ENCODE peak calls at places on chromosomes 3 and 15, in six cellular contexts. B is body of pancreas; I is pons; N is activated T-helper 1 cell treated with Interleukin-2 at 50 U/mL for 16 hours; F is BJ; W is stimulated activated CD4-positive, alpha-beta T cell treated with anti-CD3 and anti-CD28 coated beads, TNF-alpha, amount 100 ng/mL, for 1 hour. A is an unnamed sample.

GRCh38 chr3:103127116-103127630 is 692.4 kb downstream of the ZPLD1 start:
- DNase-seq in B (no peak), I (no peak), N (no peak), F (no peak), W (no peak), A (no peak)

GRCh38 chr15:86076468-86076867 is 3.2 kb upstream of the AGBL1 start:
- DNase-seq in B (no peak), I (no peak), N (no peak), F (no peak), W (no peak), A (no peak)

GRCh38 chr3:125151916-125152315 is 60.6 kb downstream of the SLC12A8 start:
- DNase-seq in B (no peak), I (no peak), N (no peak), F (no peak), W (no peak), A (no peak)

GRCh38 chr3:193686665-193687506 is 93.9 kb downstream of the OPA1 start:
- DNase-seq in B (no peak), I (no peak), N (no peak), F (no peak), W (no peak), A (no peak)

GRCh38 chr3:49602877-49603411 is 48.7 kb downstream of the BSN start:
- DNase-seq in B (no peak), I (no peak), N (peak; percentile 42), F (no peak), W (peak; percentile 24), A (no peak)

GRCh38 chr3:158097571-158098553 is 8.4 kb downstream of the SHOX2 start:
- DNase-seq in B (peak; percentile 89), I (no peak), N (peak; percentile 40), F (no peak), W (no peak), A (peak; percentile 75)

GRCh38 chr3:134459506-134460041 is 26.2 kb downstream of the ANAPC13 start:
- DNase-seq in B (no peak), I (no peak), N (no peak), F (no peak), W (no peak), A (no peak)

GRCh38 chr15:51623386-51623938 is 891 bp upstream of the DMXL2 start:
- DNase-seq in B (no peak), I (peak; percentile 45), N (no peak), F (no peak), W (no peak), A (no peak)

GRCh38 chr15:78056714-78057269 is 20.7 kb downstream of the TBC1D2B start:
- DNase-seq in B (peak; percentile 61), I (no peak), N (no peak), F (no peak), W (no peak), A (no peak)

GRCh38 chr15:92909131-92909781 is 9.1 kb downstream of the CHD2 start:
- DNase-seq in B (no peak), I (no peak), N (no peak), F (no peak), W (no peak), A (no peak)

GRCh38 chr15:100125627-100126231 is 216.0 kb downstream of the ADAMTS17 start:
- DNase-seq in B (peak; percentile 43), I (peak; percentile 57), N (no peak), F (no peak), W (no peak), A (peak; percentile 39)

GRCh38 chr15:47987908-47988532 is 132.8 kb upstream of the SLC24A5 start:
- DNase-seq in B (peak; percentile 37), I (peak; percentile 87), N (no peak), F (no peak), W (no peak), A (no peak)

GRCh38 chr3:87307805-87308204 is 31.4 kb upstream of the POU1F1 start:
- DNase-seq in B (no peak), I (no peak), N (no peak), F (no peak), W (no peak), A (no peak)

GRCh38 chr3:113659121-113659531 is 37.3 kb downstream of the USF3 start:
- DNase-seq in B (no peak), I (peak; percentile 27), N (no peak), F (no peak), W (no peak), A (no peak)